ENCODE peak calls at places on chromosomes 13 and 19, in nine cellular contexts. S is aorta; Q is EH; P is SHP77; X is stimulated activated CD4-positive, alpha-beta T cell treated with anti-CD3 and anti-CD28 coated beads, Interleukin-4, amount 100 ng/mL, for 24 hours; V is AG08395; C is keratinocyte; O is HEK293T; D is posterior cingulate gyrus. M is an unnamed sample.

GRCh38 chr19:46416077-46416709 is 2.8 kb upstream of the CCDC8 start:
- DNase-seq in O (peak; percentile 92), P (peak; percentile 84), C (no peak), V (peak; percentile 92), Q (peak; percentile 85), X (no peak), D (peak; percentile 73), S (peak; percentile 97), M (peak; percentile 77)

GRCh38 chr13:114067381-114067885 is 65.0 kb downstream of the RASA3 start:
- DNase-seq in S (peak; percentile 70), X (peak; percentile 58), V (peak; percentile 59), P (no peak), D (no peak), C (no peak), Q (peak; percentile 92), O (no peak), M (no peak)

GRCh38 chr19:40923934-40924391 is 41.9 kb upstream of the CYP2A7 start:
- DNase-seq in Q (no peak), S (no peak), X (no peak), P (no peak), C (no peak), D (no peak), O (no peak), V (no peak), M (no peak)

GRCh38 chr13:35648109-35648508 is 171.6 kb upstream of the MAB21L1 start:
- DNase-seq in Q (peak; percentile 45), V (no peak), O (no peak), S (no peak), P (no peak), C (no peak), D (no peak), X (no peak), M (no peak)

GRCh38 chr13:41960195-41960699 is 662 bp downstream of the VWA8 start:
- DNase-seq in V (peak; percentile 47), X (no peak), S (no peak), C (no peak), O (peak; percentile 41), D (no peak), P (peak; percentile 15), Q (peak; percentile 54), M (no peak)

GRCh38 chr19:46429999-46430398 is 1.3 kb upstream of the PNMA8C start:
- DNase-seq in O (no peak), V (no peak), Q (no peak), C (no peak), D (no peak), X (no peak), S (no peak), P (no peak), M (no peak)

GRCh38 chr13:101915333-101915732 is 462.9 kb downstream of the ITGBL1 start:
- DNase-seq in S (no peak), O (no peak), D (no peak), C (no peak), V (no peak), Q (no peak), P (peak; percentile 96), X (no peak), M (peak; percentile 95)

GRCh38 chr13:47480121-47480520 is 521.0 kb downstream of the SUCLA2 start:
- DNase-seq in D (no peak), S (no peak), C (no peak), O (no peak), X (no peak), Q (peak; percentile 95), P (no peak), V (peak; percentile 68), M (no peak)

GRCh38 chr13:33070713-33071112 is 54.5 kb downstream of the KL start:
- DNase-seq in V (no peak), O (no peak), S (no peak), D (no peak), P (no peak), C (no peak), X (no peak), Q (no peak), M (no peak)

GRCh38 chr13:52760078-52760477 is 20.5 kb upstream of the CNMD start:
- DNase-seq in S (no peak), V (no peak), C (no peak), D (no peak), X (no peak), P (no peak), Q (no peak), O (no peak), M (peak; percentile 26)

GRCh38 chr13:108742681-108743080 is 113.3 kb downstream of the MYO16 start:
- DNase-seq in Q (no peak), C (no peak), P (no peak), V (no peak), D (no peak), X (no peak), O (no peak), S (no peak), M (no peak)

GRCh38 chr13:65907656-65908441 is 1322.3 kb downstream of the PCDH9 start:
- DNase-seq in X (no peak), V (no peak), O (no peak), S (no peak), Q (peak; percentile 65), C (no peak), P (no peak), D (no peak), M (no peak)

M was measured in NCI-H1092.